ENCODE peak calls at places on chromosome 7, in five cellular contexts. J, W, F, A and Q are unnamed samples.

GRCh38 chr7:1281068-1281467 is 48.4 kb downstream of the UNCX start:
- DNase-seq in J (no peak), A (no peak), F (no peak), W (no peak), Q (no peak)

GRCh38 chr7:79096361-79096805 is 357.1 kb downstream of the MAGI2 start:
- DNase-seq in A (no peak), F (no peak), W (no peak), J (no peak), Q (peak; percentile 67)

GRCh38 chr7:70312336-70312735 is 714.1 kb downstream of the AUTS2 start:
- DNase-seq in W (no peak), A (no peak), F (no peak), J (no peak), Q (no peak)

GRCh38 chr7:92641921-92642511 is 51.8 kb upstream of the FAM133B start:
- DNase-seq in F (peak; percentile 43), A (no peak), W (no peak), J (no peak), Q (peak; percentile 86)

GRCh38 chr7:23372671-23373070 is 73.5 kb downstream of the MALSU1 start:
- DNase-seq in W (no peak), J (no peak), F (no peak), A (no peak), Q (no peak)

GRCh38 chr7:107180378-107180777 is 11.6 kb downstream of the HBP1 start:
- DNase-seq in F (peak; percentile 58), W (no peak), A (peak; percentile 22), J (no peak), Q (peak; percentile 88)

GRCh38 chr7:121366852-121367431 is 29.2 kb downstream of the FAM3C start:
- DNase-seq in J (no peak), F (peak; percentile 34), A (peak; percentile 18), W (peak; percentile 48), Q (peak; percentile 48)

GRCh38 chr7:50499092-50499491 is 48.9 kb upstream of the FIGNL1 start:
- DNase-seq in A (no peak), F (no peak), W (peak; percentile 3), J (no peak), Q (no peak)

GRCh38 chr7:130273863-130274262 is 7.2 kb downstream of the CPA2 start:
- DNase-seq in F (no peak), J (no peak), A (no peak), W (no peak), Q (peak; percentile 68)

GRCh38 chr7:34207810-34208209 is 302.5 kb downstream of the BMPER start:
- DNase-seq in J (no peak), A (no peak), W (no peak), F (no peak), Q (no peak)

GRCh38 chr7:107035446-107035845 is 9.1 kb upstream of the PRKAR2B start:
- DNase-seq in F (peak; percentile 59), J (no peak), A (no peak), W (peak; percentile 89), Q (peak; percentile 95)

GRCh38 chr7:29988391-29989256 is 977 bp downstream of the SCRN1 start:
- DNase-seq in W (no peak), J (peak; percentile 63), A (peak; percentile 57), F (peak; percentile 84), Q (peak; percentile 73)

GRCh38 chr7:29987821-29988317 is 1.7 kb downstream of the SCRN1 start:
- DNase-seq in F (peak; percentile 91), J (no peak), W (no peak), A (peak; percentile 92), Q (peak; percentile 88)

GRCh38 chr7:29990931-29991330 is 1.3 kb upstream of the SCRN1 start:
- DNase-seq in F (no peak), A (peak; percentile 31), W (no peak), J (no peak), Q (no peak)

GRCh38 chr7:29987083-29987482 is 2.5 kb downstream of the SCRN1 start:
- DNase-seq in J (no peak), W (no peak), F (peak; percentile 27), A (peak; percentile 53), Q (peak; percentile 65)

DNA sequence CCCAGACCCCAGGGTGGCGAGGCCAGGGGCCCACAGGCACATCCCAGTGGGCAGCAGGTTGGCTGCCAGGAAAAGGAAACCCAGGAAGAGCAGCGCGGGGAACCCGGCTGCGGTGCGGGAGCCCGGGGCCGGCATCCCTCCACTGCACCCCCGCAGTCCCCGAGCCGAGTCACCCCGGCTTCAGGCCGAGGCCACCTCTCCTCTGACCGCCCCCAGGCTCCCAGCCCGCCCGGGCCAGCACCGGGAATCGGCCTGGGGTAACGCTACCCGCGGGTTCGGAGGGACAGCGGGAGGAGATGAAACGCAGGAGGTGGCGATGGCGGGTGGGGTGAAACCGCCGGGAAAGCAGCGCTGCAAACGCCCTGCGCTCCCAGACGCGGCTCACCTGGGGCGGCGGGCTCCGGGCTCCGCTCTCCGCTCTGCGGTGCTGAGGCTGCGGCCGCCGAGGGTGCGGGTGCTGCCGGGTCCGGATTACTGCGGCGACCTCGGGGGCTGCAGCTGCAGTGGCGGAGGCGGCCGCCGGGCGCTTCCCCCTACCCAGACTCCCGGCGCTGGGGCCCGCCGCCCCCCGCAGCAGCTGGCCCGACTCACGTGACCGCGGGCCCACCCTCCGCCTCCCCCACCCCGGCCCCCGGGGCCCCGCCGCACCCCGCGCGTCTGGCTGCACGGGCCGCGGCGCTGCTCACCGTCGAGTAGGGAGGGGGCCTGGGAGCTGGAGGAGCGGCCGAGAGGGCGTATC is at the start of gene SCRN1:
- DNase-seq in J (no peak), F (peak; percentile 51), A (peak; percentile 22), W (peak; percentile 32), Q (peak; percentile 13)
- TF ChIP-seq POLR2A in J (peak; percentile 77), F (peak; percentile 41), A (peak; percentile 36), W (no peak), Q (no peak)

DNA sequence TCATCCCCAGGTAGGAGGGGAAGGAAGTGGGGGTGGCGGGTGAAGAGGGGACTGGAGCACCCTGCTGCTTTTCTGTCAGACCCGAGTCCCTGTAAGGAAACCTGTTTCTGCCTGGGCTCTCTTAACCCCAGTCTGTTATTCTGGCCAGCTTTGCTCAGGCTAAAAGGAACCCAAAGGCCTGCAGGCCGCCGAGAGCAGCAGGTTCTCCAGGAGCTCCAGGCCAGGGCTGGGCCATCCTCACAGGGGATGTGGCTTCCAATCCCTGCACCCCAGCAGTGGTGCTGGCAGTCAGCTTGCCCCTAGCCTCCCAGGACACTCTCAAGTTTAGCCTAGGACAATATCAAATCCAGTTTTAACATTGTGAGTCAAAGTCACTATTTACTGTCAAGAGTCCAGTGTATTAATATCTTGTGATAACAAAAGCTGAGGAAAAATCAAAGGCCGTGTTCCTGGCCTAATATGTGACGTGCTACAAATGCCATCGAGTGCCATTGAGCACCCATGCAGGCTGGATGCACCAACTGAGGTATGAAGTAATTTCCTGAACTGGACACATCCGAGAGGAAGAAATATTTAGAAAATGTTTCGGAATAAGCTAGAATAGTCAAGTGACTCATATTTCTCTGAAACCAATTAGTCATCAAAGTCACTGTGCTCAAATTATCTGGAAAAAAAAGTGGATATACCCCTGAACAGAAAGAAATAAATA is 7.0 kb downstream of the PKD1L1 start:
- DNase-seq in J (no peak), F (no peak), A (no peak), W (no peak), Q (peak; percentile 71)
- TF ChIP-seq BHLHE40 in J (no peak), F (no peak), A (no peak), W (no peak), Q (no peak)

GRCh38 chr7:101125989-101126650 is 784 bp upstream of the SERPINE1 start:
- DNase-seq in W (no peak), A (peak; percentile 87), J (peak; percentile 69), F (peak; percentile 96), Q (peak; percentile 75)
- TF ChIP-seq POLR2A in W (no peak), A (no peak), J (no peak), F (no peak), Q (no peak)

GRCh38 chr7:95811846-95812445 is 39.6 kb downstream of the DYNC1I1 start:
- DNase-seq in F (no peak), J (no peak), W (no peak), A (no peak), Q (no peak)
- TF ChIP-seq BHLHE40 in F (no peak), J (no peak), W (no peak), A (no peak), Q (no peak)

DNA sequence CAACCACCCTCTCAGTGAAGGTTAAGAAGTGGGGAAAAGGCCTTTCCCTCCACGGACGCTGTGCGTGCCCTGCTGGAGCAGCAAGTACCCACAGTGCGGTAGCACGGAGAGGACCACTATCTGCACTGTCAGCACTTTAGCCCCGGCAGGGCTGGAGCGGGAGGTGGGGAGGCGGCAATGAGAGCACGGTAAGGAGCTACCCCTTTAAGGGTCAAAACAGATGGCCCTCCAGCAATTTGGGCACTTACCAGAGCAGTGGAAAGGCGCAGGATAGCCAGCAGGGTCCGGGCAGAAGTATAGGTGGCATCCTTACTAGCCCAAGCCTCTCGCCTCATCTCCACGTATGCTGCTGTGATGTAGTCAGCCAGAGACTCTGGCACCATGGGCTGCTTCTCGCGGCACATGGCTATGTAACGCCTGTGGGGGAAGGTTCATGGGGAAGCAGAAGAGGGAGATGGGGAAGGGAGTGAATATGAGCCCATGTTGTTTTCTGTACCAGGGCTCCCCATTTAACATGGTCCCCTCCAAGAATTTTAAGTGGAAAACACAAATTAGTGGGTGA is 5.2 kb downstream of the COPS6 start:
- DNase-seq in F (no peak), W (no peak), J (no peak), A (no peak), Q (no peak)
- TF ChIP-seq POLR2A in F (peak; percentile 17), W (peak; percentile 70), J (peak; percentile 62), A (no peak), Q (no peak)

GRCh38 chr7:76326646-76327233 is 24.3 kb downstream of the HSPB1 start:
- DNase-seq in W (no peak), F (peak; percentile 66), J (no peak), A (no peak), Q (peak; percentile 91)
- TF ChIP-seq BHLHE40 in W (no peak), F (no peak), J (no peak), A (no peak), Q (no peak)

GRCh38 chr7:154867068-154867467 is 135.9 kb downstream of the PAXIP1 start:
- DNase-seq in W (no peak), J (peak; percentile 59), A (no peak), F (no peak), Q (no peak)

GRCh38 chr7:154871928-154872750 is 130.8 kb downstream of the PAXIP1 start:
- DNase-seq in W (no peak), J (no peak), A (no peak), F (no peak), Q (no peak)

GRCh38 chr7:154868901-154869300 is 134.0 kb downstream of the PAXIP1 start:
- DNase-seq in F (no peak), A (no peak), J (no peak), W (no peak), Q (no peak)

GRCh38 chr7:154871483-154871882 is 131.4 kb downstream of the PAXIP1 start:
- DNase-seq in A (no peak), F (no peak), J (no peak), W (no peak), Q (no peak)

GRCh38 chr7:154869436-154869835 is 133.5 kb downstream of the PAXIP1 start:
- DNase-seq in F (no peak), J (no peak), A (no peak), W (no peak), Q (no peak)
- TF ChIP-seq POLR2A in F (no peak), J (no peak), A (no peak), W (no peak), Q (no peak)